ENCODE peak calls at places on chromosomes 4 and X, in four cellular contexts. P is fibroblast of mammary gland, F is astrocyte of the spinal cord, Y is fibroblast of lung. J is an unnamed sample.

GRCh38 chr4:120850048-120850599 is 72.4 kb downstream of the PRDM5 start:
- DNase-seq in P (peak), F (peak), Y (peak), J (no peak)

GRCh38 chr4:152072001-152072485 is 311.2 kb upstream of the GATB start:
- DNase-seq in P (no peak), F (peak), Y (peak), J (no peak)

GRCh38 chrX:53320543-53321215 is 39.3 kb upstream of the IQSEC2 start:
- DNase-seq in P (no peak), F (no peak), Y (no peak), J (no peak)

GRCh38 chr4:118845552-118846065 is 9.7 kb upstream of the SEC24D start:
- DNase-seq in P (no peak), F (no peak), Y (no peak), J (no peak)

GRCh38 chrX:15789979-15790765 is at the start of gene ZRSR2:
- DNase-seq in P (peak), F (peak), Y (peak), J (peak)

GRCh38 chrX:128616933-128617332 is 564.7 kb upstream of the ACTRT1 start:
- DNase-seq in P (no peak), F (no peak), Y (no peak), J (no peak)

GRCh38 chr4:15202481-15202880 is 200.2 kb downstream of the CPEB2 start:
- DNase-seq in P (no peak), F (peak), Y (peak), J (no peak)

GRCh38 chr4:71189471-71189870 is 149.3 kb upstream of the SLC4A4 start:
- DNase-seq in P (no peak), F (peak), Y (peak), J (peak)

GRCh38 chr4:119641765-119642164 is 13.2 kb upstream of the PDE5A start:
- DNase-seq in P (no peak), F (no peak), Y (no peak), J (no peak)

GRCh38 chr4:24475756-24476155 is 108.6 kb downstream of the DHX15 start:
- DNase-seq in P (no peak), F (no peak), Y (no peak), J (no peak)

GRCh38 chr4:21034728-21035127 is 334.5 kb downstream of the PACRGL start:
- DNase-seq in P (no peak), F (no peak), Y (no peak), J (no peak)

GRCh38 chrX:155028749-155029360 is 2.2 kb downstream of the FUNDC2 start:
- DNase-seq in P (peak), F (peak), Y (peak), J (peak)

GRCh38 chr4:36772154-36772516 is 472.4 kb upstream of the NWD2 start:
- DNase-seq in P (no peak), F (no peak), Y (no peak), J (no peak)

GRCh38 chr4:96736352-96736889 is 896.5 kb downstream of the PDHA2 start:
- DNase-seq in P (no peak), F (peak), Y (peak), J (no peak)

GRCh38 chrX:119235872-119236598 is at the start of gene PGRMC1:
- DNase-seq in P (peak), F (peak), Y (peak), J (peak)

GRCh38 chrX:3636803-3637202 is 76.6 kb downstream of the PRKX start:
- DNase-seq in P (no peak), F (no peak), Y (no peak), J (no peak)

GRCh38 chrX:15334561-15334960 is 762 bp downstream of the PIGA start:
- DNase-seq in P (peak), F (peak), Y (peak), J (no peak)

GRCh38 chrX:107677501-107677901 is 49.2 kb downstream of the PRPS1 start:
- DNase-seq in P (peak), F (peak), Y (peak), J (no peak)

GRCh38 chr4:178415925-178416324 is 973.7 kb upstream of the AGA start:
- DNase-seq in P (no peak), F (no peak), Y (no peak), J (no peak)

GRCh38 chr4:18033111-18034085 is 11.8 kb upstream of the LCORL start:
- DNase-seq in P (peak), F (no peak), Y (no peak), J (no peak)

GRCh38 chrX:148582353-148582752 is 81.9 kb downstream of the AFF2 start:
- DNase-seq in P (no peak), F (no peak), Y (peak), J (no peak)

GRCh38 chrX:55007633-55008032 is 7.5 kb downstream of the APEX2 start:
- DNase-seq in P (peak), F (peak), Y (peak), J (peak)

GRCh38 chr4:109294006-109294405 is 8.5 kb downstream of the COL25A1 start:
- DNase-seq in P (peak), F (no peak), Y (no peak), J (no peak)

GRCh38 chr4:2830632-2831610 is 12.7 kb upstream of the ADD1 start:
- DNase-seq in P (no peak), F (no peak), Y (no peak), J (peak)

GRCh38 chrX:24332868-24333267 is 19.0 kb upstream of the SUPT20HL2 start:
- DNase-seq in P (no peak), F (no peak), Y (peak), J (no peak)

GRCh38 chr4:27602172-27602571 is 741.5 kb downstream of the STIM2 start:
- DNase-seq in P (no peak), F (no peak), Y (no peak), J (no peak)

GRCh38 chr4:14130551-14130950 is 503.0 kb upstream of the BOD1L1 start:
- DNase-seq in P (no peak), F (no peak), Y (peak), J (no peak)

GRCh38 chr4:83358410-83358809 is 23.8 kb upstream of the HPSE start:
- DNase-seq in P (peak), F (peak), Y (peak), J (peak)

GRCh38 chrX:102345916-102346315 is 93.9 kb downstream of the NXF2B start:
- DNase-seq in P (peak), F (peak), Y (peak), J (no peak)

GRCh38 chr4:120156115-120156718 is 89.6 kb upstream of the MAD2L1 start:
- DNase-seq in P (peak), F (peak), Y (peak), J (no peak)

GRCh38 chr4:137519406-137519805 is 12.9 kb downstream of the PCDH18 start:
- DNase-seq in P (peak), F (peak), Y (peak), J (peak)

GRCh38 chrX:46994096-46994495 is 81.9 kb downstream of the JADE3 start:
- DNase-seq in P (no peak), F (no peak), Y (no peak), J (no peak)

DNA sequence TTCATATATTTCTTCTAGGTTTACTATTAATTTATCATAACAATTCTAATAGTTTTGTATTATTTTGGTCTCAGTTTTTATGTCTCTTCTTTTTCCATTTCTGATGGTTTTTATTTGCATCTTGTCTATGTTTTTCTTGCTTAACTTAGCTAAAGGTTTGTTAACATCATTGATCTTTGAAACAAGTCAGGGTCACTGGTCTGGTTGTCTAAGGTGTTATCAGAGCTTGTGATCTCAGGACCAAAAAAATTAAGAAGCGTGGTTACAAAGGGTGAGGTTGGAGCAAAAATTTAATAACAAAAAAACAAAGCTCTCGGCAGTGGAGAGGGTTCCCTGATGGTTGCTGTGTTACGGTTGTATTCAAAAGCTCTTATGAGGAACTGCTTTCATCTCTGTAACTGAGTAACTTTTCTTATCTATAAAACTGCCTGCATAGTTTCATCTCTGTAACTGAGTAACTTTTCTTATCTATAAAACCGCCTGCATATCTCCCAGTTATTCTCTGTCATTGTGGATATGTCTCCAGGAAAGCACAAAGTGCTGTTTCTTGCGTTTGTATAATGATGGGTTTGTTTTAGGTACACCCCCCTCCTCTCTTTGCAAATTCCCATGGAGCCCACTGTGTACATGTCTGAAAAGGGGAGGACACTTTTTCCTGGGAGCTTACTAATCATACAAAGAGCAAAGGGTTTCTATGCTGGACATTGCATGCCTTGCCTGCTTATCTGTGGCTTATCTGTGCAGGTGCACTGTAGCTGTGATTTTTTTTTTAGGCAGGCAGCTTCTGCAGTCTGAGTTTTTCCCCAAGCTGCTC is 62.4 kb upstream of the UGT2B15 start:
- DNase-seq in P (no peak), F (no peak), Y (no peak), J (no peak)
- TF ChIP-seq CTCF in P (no peak), F (no peak), Y (no peak), J (no peak)

GRCh38 chr4:165207431-165208321 is at the start of gene KLHL2:
- DNase-seq in P (peak), F (peak), Y (peak), J (peak)
- TF ChIP-seq CTCF in P (no peak), F (no peak), Y (no peak), J (no peak)

GRCh38 chr4:154562697-154563254 is at the start of gene FGB:
- DNase-seq in P (no peak), F (no peak), Y (no peak), J (no peak)

GRCh38 chr4:154564311-154564710 is 1.5 kb downstream of the FGB start:
- DNase-seq in P (no peak), F (no peak), Y (no peak), J (no peak)

GRCh38 chr4:154559931-154560801 is 2.6 kb upstream of the FGB start:
- DNase-seq in P (no peak), F (no peak), Y (no peak), J (no peak)

GRCh38 chr4:154560824-154561231 is 2.0 kb upstream of the FGB start:
- DNase-seq in P (peak), F (peak), Y (peak), J (no peak)

DNA sequence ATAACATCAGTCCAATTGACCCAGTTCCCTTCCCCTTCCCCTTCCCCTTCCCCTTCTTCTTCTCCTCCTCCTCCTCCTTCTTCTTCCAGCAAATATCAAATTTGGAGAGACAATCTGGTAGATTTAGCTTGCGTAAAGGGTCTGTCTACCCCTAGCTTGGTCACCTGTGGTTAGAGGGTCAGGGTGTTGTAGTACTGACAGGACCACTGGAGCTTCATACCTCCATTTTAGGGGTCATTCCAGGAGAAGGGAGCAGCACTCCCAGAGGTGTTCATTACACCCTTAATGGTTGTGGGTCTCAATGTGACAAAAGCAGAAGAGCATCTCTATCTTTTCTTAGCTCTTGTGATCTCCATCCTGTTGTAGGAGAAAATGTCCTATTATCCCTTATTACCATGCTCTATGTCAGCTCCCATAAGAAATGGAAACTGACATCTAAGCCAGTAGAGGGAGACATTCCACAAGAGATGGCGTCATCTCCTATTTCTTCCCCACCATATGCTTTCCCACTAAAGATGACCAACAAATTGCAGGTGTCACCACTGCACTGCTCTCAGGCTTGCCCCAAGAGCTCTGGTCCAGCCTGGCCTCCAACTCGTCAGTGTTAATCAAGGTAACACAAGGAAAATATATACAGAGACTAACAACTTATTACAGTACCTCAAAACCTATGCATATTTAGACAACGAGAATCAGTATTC is 3.5 kb upstream of the FGB start:
- DNase-seq in P (peak), F (peak), Y (peak), J (peak)
- TF ChIP-seq CTCF in P (peak), F (peak), Y (peak), J (peak)

DNA sequence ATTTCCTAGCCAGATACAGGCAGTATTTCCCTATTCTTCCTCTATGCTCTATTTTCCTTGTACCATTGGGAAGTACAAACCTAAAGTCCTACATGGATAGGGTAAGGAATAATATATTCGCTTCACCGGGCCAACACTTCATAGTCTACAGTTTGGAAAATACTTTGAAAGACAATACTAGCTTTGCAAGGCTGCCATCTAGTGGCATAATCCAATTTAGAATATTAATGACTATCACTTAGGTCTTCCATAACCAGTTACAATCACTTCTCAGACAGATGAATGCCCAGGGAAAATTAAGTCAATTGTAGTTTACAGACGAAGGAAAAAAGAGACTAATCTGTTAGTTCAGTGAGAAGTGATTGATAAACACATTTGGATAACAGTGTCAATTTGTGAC is 141.0 kb upstream of the FAM47C start:
- DNase-seq in P (peak), F (peak), Y (peak), J (peak)
- TF ChIP-seq CTCF in P (peak), F (peak), Y (peak), J (peak)

DNA sequence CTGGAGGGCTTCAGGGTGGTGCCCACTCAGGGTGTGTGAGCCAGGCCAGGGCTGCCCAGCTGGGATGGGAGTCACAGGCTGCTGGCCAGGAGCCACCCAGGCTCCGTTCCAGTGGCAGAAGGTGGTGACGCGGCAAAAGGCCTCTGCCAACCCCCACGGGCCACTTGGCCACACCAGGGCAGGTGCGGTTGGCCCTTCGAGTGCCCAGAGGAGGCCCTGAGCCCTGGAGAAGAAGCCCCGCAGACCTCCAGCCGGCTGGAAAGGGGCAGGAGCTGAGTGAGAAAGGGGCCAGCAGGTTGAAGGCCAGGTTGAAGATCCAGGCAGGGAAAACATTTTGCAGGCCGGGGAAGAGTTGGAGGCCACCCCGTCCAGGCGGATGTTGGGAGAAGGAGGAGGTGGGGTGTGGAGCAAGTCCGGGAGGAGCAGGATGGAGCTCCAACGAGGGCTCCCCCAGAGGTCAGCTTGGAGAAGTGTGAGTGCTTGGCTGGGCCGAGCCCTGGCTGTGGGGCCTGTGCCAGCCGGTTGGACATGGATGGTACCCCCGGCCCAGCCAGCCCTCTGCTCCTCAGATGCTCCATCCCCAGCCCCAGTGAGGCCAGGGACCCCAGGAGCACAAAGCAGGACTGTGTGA is 2.8 kb upstream of the CPLX1 start:
- DNase-seq in P (peak), F (no peak), Y (no peak), J (peak)
- TF ChIP-seq CTCF in P (no peak), F (no peak), Y (peak), J (peak)

GRCh38 chrX:79975605-79976004 is 38.9 kb upstream of the TBX22 start:
- DNase-seq in P (no peak), F (no peak), Y (no peak), J (no peak)
- TF ChIP-seq CTCF in P (no peak), F (no peak), Y (no peak), J (no peak)